ENCODE peak calls at places on chromosomes 6 and 20, in six cellular contexts. One of them, this sample, is unnamed.

GRCh38 chr6:41608443-41609151 is 29.7 kb upstream of the MDFI start:
- DNase-seq in mesothelial cell of epicardium: no peak
- DNase-seq in H4: no peak
- DNase-seq in GM03348: no peak
- DNase-seq in neural crest cell: no peak
- DNase-seq in tibial artery: no peak
- DNase-seq in this sample: no peak

GRCh38 chr20:20076297-20077065 is 24.1 kb downstream of the CFAP61 start:
- DNase-seq in mesothelial cell of epicardium: no peak
- DNase-seq in H4: peak
- DNase-seq in GM03348: peak
- DNase-seq in neural crest cell: no peak
- DNase-seq in tibial artery: no peak
- DNase-seq in this sample: no peak

GRCh38 chr6:12203001-12203400 is 87.2 kb upstream of the EDN1 start:
- DNase-seq in mesothelial cell of epicardium: no peak
- DNase-seq in H4: peak
- DNase-seq in GM03348: no peak
- DNase-seq in neural crest cell: no peak
- DNase-seq in tibial artery: no peak
- DNase-seq in this sample: no peak

GRCh38 chr6:104941694-104942177 is 15.2 kb upstream of the LIN28B start:
- DNase-seq in mesothelial cell of epicardium: no peak
- DNase-seq in H4: no peak
- DNase-seq in GM03348: no peak
- DNase-seq in neural crest cell: no peak
- DNase-seq in tibial artery: no peak
- DNase-seq in this sample: no peak

GRCh38 chr20:63926298-63926697 is 29.9 kb downstream of the UCKL1 start:
- DNase-seq in mesothelial cell of epicardium: no peak
- DNase-seq in H4: no peak
- DNase-seq in GM03348: no peak
- DNase-seq in neural crest cell: no peak
- DNase-seq in tibial artery: no peak
- DNase-seq in this sample: no peak

GRCh38 chr20:43751167-43752050 is 24.6 kb upstream of the GTSF1L start:
- DNase-seq in mesothelial cell of epicardium: no peak
- DNase-seq in H4: peak
- DNase-seq in GM03348: peak
- DNase-seq in neural crest cell: no peak
- DNase-seq in tibial artery: no peak
- DNase-seq in this sample: no peak

GRCh38 chr6:82957171-82957894 is 108.3 kb downstream of the UBE3D start:
- DNase-seq in mesothelial cell of epicardium: no peak
- DNase-seq in H4: no peak
- DNase-seq in GM03348: peak
- DNase-seq in neural crest cell: no peak
- DNase-seq in tibial artery: no peak
- DNase-seq in this sample: no peak

GRCh38 chr20:32456869-32457421 is 98.8 kb downstream of the ASXL1 start:
- DNase-seq in mesothelial cell of epicardium: peak
- DNase-seq in H4: no peak
- DNase-seq in GM03348: peak
- DNase-seq in neural crest cell: peak
- DNase-seq in tibial artery: no peak
- DNase-seq in this sample: no peak

GRCh38 chr20:25992146-25992545 is 295.5 kb upstream of the ZNF337 start:
- DNase-seq in mesothelial cell of epicardium: no peak
- DNase-seq in H4: no peak
- DNase-seq in GM03348: no peak
- DNase-seq in neural crest cell: no peak
- DNase-seq in tibial artery: no peak
- DNase-seq in this sample: no peak

GRCh38 chr6:28750926-28751458 is 172.8 kb downstream of the TRIM27 start:
- DNase-seq in mesothelial cell of epicardium: no peak
- DNase-seq in H4: no peak
- DNase-seq in GM03348: no peak
- DNase-seq in neural crest cell: no peak
- DNase-seq in tibial artery: no peak
- DNase-seq in this sample: no peak

GRCh38 chr6:17035994-17036393 is 65.9 kb upstream of the STMND1 start:
- DNase-seq in mesothelial cell of epicardium: no peak
- DNase-seq in H4: no peak
- DNase-seq in GM03348: no peak
- DNase-seq in neural crest cell: no peak
- DNase-seq in tibial artery: no peak
- DNase-seq in this sample: no peak

GRCh38 chr20:3980260-3981131 is 34.9 kb downstream of the RNF24 start:
- DNase-seq in mesothelial cell of epicardium: no peak
- DNase-seq in H4: peak
- DNase-seq in GM03348: peak
- DNase-seq in neural crest cell: no peak
- DNase-seq in tibial artery: peak
- DNase-seq in this sample: no peak

GRCh38 chr6:15027472-15027871 is 218.4 kb upstream of the JARID2 start:
- DNase-seq in mesothelial cell of epicardium: no peak
- DNase-seq in H4: no peak
- DNase-seq in GM03348: no peak
- DNase-seq in neural crest cell: no peak
- DNase-seq in tibial artery: no peak
- DNase-seq in this sample: no peak

GRCh38 chr20:9617940-9618339 is 103.5 kb downstream of the LAMP5 start:
- DNase-seq in mesothelial cell of epicardium: no peak
- DNase-seq in H4: peak
- DNase-seq in GM03348: peak
- DNase-seq in neural crest cell: no peak
- DNase-seq in tibial artery: no peak
- DNase-seq in this sample: no peak

GRCh38 chr6:18044108-18044783 is 56.8 kb upstream of the KIF13A start:
- DNase-seq in mesothelial cell of epicardium: no peak
- DNase-seq in H4: no peak
- DNase-seq in GM03348: no peak
- DNase-seq in neural crest cell: no peak
- DNase-seq in tibial artery: no peak
- DNase-seq in this sample: no peak

GRCh38 chr20:13205848-13206434 is 15.1 kb upstream of the ISM1 start:
- DNase-seq in mesothelial cell of epicardium: no peak
- DNase-seq in H4: no peak
- DNase-seq in GM03348: no peak
- DNase-seq in neural crest cell: no peak
- DNase-seq in tibial artery: no peak
- DNase-seq in this sample: no peak

GRCh38 chr6:169960003-169960344 is 208.6 kb downstream of the ERMARD start:
- DNase-seq in mesothelial cell of epicardium: no peak
- DNase-seq in H4: no peak
- DNase-seq in GM03348: no peak
- DNase-seq in neural crest cell: no peak
- DNase-seq in tibial artery: no peak
- DNase-seq in this sample: no peak

GRCh38 chr20:19924255-19924654 is 92.9 kb upstream of the NAA20 start:
- DNase-seq in mesothelial cell of epicardium: no peak
- DNase-seq in H4: peak
- DNase-seq in GM03348: no peak
- DNase-seq in neural crest cell: no peak
- DNase-seq in tibial artery: no peak
- DNase-seq in this sample: no peak

GRCh38 chr6:72390548-72390947 is 231.3 kb upstream of the KCNQ5 start:
- DNase-seq in mesothelial cell of epicardium: no peak
- DNase-seq in H4: no peak
- DNase-seq in GM03348: no peak
- DNase-seq in neural crest cell: no peak
- DNase-seq in tibial artery: no peak
- DNase-seq in this sample: no peak

GRCh38 chr6:35402136-35402855 is 49.8 kb upstream of the FANCE start:
- DNase-seq in mesothelial cell of epicardium: no peak
- DNase-seq in H4: no peak
- DNase-seq in GM03348: no peak
- DNase-seq in neural crest cell: no peak
- DNase-seq in tibial artery: no peak
- DNase-seq in this sample: no peak

GRCh38 chr20:63697357-63697867 is 960 bp downstream of the TNFRSF6B start:
- DNase-seq in mesothelial cell of epicardium: no peak
- DNase-seq in H4: no peak
- DNase-seq in GM03348: no peak
- DNase-seq in neural crest cell: no peak
- DNase-seq in tibial artery: peak
- DNase-seq in this sample: no peak

GRCh38 chr6:148954461-148954860 is 207.6 kb downstream of the UST start:
- DNase-seq in mesothelial cell of epicardium: no peak
- DNase-seq in H4: no peak
- DNase-seq in GM03348: no peak
- DNase-seq in neural crest cell: no peak
- DNase-seq in tibial artery: no peak
- DNase-seq in this sample: no peak

GRCh38 chr6:105678516-105678915 is 275.6 kb upstream of the PREP start:
- DNase-seq in mesothelial cell of epicardium: no peak
- DNase-seq in H4: no peak
- DNase-seq in GM03348: peak
- DNase-seq in neural crest cell: no peak
- DNase-seq in tibial artery: no peak
- DNase-seq in this sample: no peak

GRCh38 chr20:57388953-57389694 is 2.1 kb upstream of the RBM38 start:
- DNase-seq in mesothelial cell of epicardium: peak
- DNase-seq in H4: no peak
- DNase-seq in GM03348: peak
- DNase-seq in neural crest cell: peak
- DNase-seq in tibial artery: peak
- DNase-seq in this sample: peak

GRCh38 chr20:35133006-35133405 is 14.1 kb downstream of the EDEM2 start:
- DNase-seq in mesothelial cell of epicardium: no peak
- DNase-seq in H4: no peak
- DNase-seq in GM03348: no peak
- DNase-seq in neural crest cell: no peak
- DNase-seq in tibial artery: no peak
- DNase-seq in this sample: no peak

GRCh38 chr6:89985744-89986493 is 91.7 kb downstream of the GJA10 start:
- DNase-seq in mesothelial cell of epicardium: no peak
- DNase-seq in H4: peak
- DNase-seq in GM03348: peak
- DNase-seq in neural crest cell: peak
- DNase-seq in tibial artery: no peak
- DNase-seq in this sample: no peak

GRCh38 chr6:39945626-39946025 is 11.4 kb upstream of the MOCS1 start:
- DNase-seq in mesothelial cell of epicardium: no peak
- DNase-seq in H4: no peak
- DNase-seq in GM03348: no peak
- DNase-seq in neural crest cell: no peak
- DNase-seq in tibial artery: no peak
- DNase-seq in this sample: no peak

GRCh38 chr6:4017058-4017457 is 61.9 kb downstream of the FAM217A start:
- DNase-seq in mesothelial cell of epicardium: no peak
- DNase-seq in H4: no peak
- DNase-seq in GM03348: no peak
- DNase-seq in neural crest cell: no peak
- DNase-seq in tibial artery: no peak
- DNase-seq in this sample: no peak

GRCh38 chr6:149887343-149887742 is 10.6 kb downstream of the RAET1E start:
- DNase-seq in mesothelial cell of epicardium: no peak
- DNase-seq in H4: no peak
- DNase-seq in GM03348: peak
- DNase-seq in neural crest cell: no peak
- DNase-seq in tibial artery: no peak
- DNase-seq in this sample: no peak

GRCh38 chr6:140303218-140303949 is 928.9 kb upstream of the CITED2 start:
- DNase-seq in mesothelial cell of epicardium: no peak
- DNase-seq in H4: no peak
- DNase-seq in GM03348: no peak
- DNase-seq in neural crest cell: no peak
- DNase-seq in tibial artery: no peak
- DNase-seq in this sample: no peak

GRCh38 chr6:57021086-57021720 is 25.3 kb upstream of the KIAA1586 start:
- DNase-seq in mesothelial cell of epicardium: no peak
- DNase-seq in H4: peak
- DNase-seq in GM03348: peak
- DNase-seq in neural crest cell: no peak
- DNase-seq in tibial artery: no peak
- DNase-seq in this sample: no peak

GRCh38 chr6:109411034-109411433 is 28.8 kb upstream of the CD164 start:
- DNase-seq in mesothelial cell of epicardium: no peak
- DNase-seq in H4: no peak
- DNase-seq in GM03348: no peak
- DNase-seq in neural crest cell: no peak
- DNase-seq in tibial artery: no peak
- DNase-seq in this sample: no peak

GRCh38 chr6:7647504-7647903 is 57.5 kb downstream of the SNRNP48 start:
- DNase-seq in mesothelial cell of epicardium: no peak
- DNase-seq in H4: no peak
- DNase-seq in GM03348: no peak
- DNase-seq in neural crest cell: no peak
- DNase-seq in tibial artery: no peak
- DNase-seq in this sample: no peak

GRCh38 chr6:470901-471448 is 79.4 kb downstream of the IRF4 start:
- DNase-seq in mesothelial cell of epicardium: no peak
- DNase-seq in H4: no peak
- DNase-seq in GM03348: no peak
- DNase-seq in neural crest cell: no peak
- DNase-seq in tibial artery: no peak
- DNase-seq in this sample: no peak

GRCh38 chr6:19137419-19138035 is 699.6 kb upstream of the ID4 start:
- DNase-seq in mesothelial cell of epicardium: no peak
- DNase-seq in H4: peak
- DNase-seq in GM03348: no peak
- DNase-seq in neural crest cell: no peak
- DNase-seq in tibial artery: no peak
- DNase-seq in this sample: no peak

GRCh38 chr6:160028487-160029275 is 59.8 kb downstream of the IGF2R start:
- DNase-seq in mesothelial cell of epicardium: no peak
- DNase-seq in H4: no peak
- DNase-seq in GM03348: no peak
- DNase-seq in neural crest cell: no peak
- DNase-seq in tibial artery: no peak
- DNase-seq in this sample: no peak

GRCh38 chr20:51735728-51736600 is 32.2 kb downstream of the ATP9A start:
- DNase-seq in mesothelial cell of epicardium: no peak
- DNase-seq in H4: no peak
- DNase-seq in GM03348: no peak
- DNase-seq in neural crest cell: no peak
- DNase-seq in tibial artery: no peak
- DNase-seq in this sample: no peak